ENCODE peak calls at places on chromosomes 16 and 17, in seven cellular contexts. O is H54, R is myocyte, D is MM.1S, F is IMR-90, I is EL, V is LoVo. H is an unnamed sample.
A peak's percentile ranks its signal among the peaks of the same experiment; 100 is the strongest.

GRCh38 chr17:8859029-8859803 is 8.3 kb downstream of the PIK3R6 start:
- DNase-seq in F (peak; percentile 8), I (peak; percentile 93), V (no peak), D (no peak), O (no peak), R (no peak), H (no peak)

GRCh38 chr16:87304951-87305350 is 12.2 kb downstream of the C16orf95 start:
- DNase-seq in V (no peak), O (no peak), D (no peak), F (no peak), R (no peak), I (no peak), H (no peak)

GRCh38 chr16:25691519-25692091 is at the start of gene HS3ST4:
- DNase-seq in R (no peak), V (no peak), D (no peak), I (no peak), O (no peak), F (no peak), H (no peak)

GRCh38 chr16:89000207-89000959 is 23.4 kb upstream of the CBFA2T3 start:
- DNase-seq in D (no peak), O (no peak), F (no peak), R (no peak), I (no peak), V (no peak), H (no peak)

GRCh38 chr17:59435238-59435637 is 103.8 kb downstream of the YPEL2 start:
- DNase-seq in R (no peak), O (no peak), F (peak; percentile 70), I (peak; percentile 86), D (no peak), V (peak; percentile 14), H (no peak)

GRCh38 chr17:7912927-7913524 is 3.1 kb downstream of the RNF227 start:
- DNase-seq in I (peak; percentile 77), D (peak; percentile 83), R (peak; percentile 70), F (peak; percentile 80), O (peak; percentile 61), V (peak; percentile 66), H (peak; percentile 81)

GRCh38 chr17:57296231-57296630 is 39.9 kb downstream of the MSI2 start:
- DNase-seq in F (no peak), I (peak; percentile 8), O (no peak), D (no peak), R (no peak), V (peak; percentile 30), H (no peak)

GRCh38 chr17:68302066-68302564 is 10.8 kb downstream of the ARSG start:
- DNase-seq in V (no peak), O (no peak), D (no peak), R (peak; percentile 43), F (peak; percentile 42), I (no peak), H (no peak)

GRCh38 chr17:42163113-42163512 is 8.3 kb upstream of the RAB5C start:
- DNase-seq in D (no peak), V (no peak), I (peak; percentile 24), O (peak; percentile 45), R (no peak), F (no peak), H (peak; percentile 18)

H was measured in HCT116.